ENCODE peak calls at places on chromosomes 13 and 19, in ten cellular contexts. F is uterus, A is fibroblast of mammary gland, N is psoas muscle, X is fibroblast of the aortic adventitia, B is OCI-LY7, G is transverse colon, K is PC-9, S is cardiac fibroblast, Z is stomach. I is an unnamed sample.

GRCh38 chr13:91313103-91313502 is 34.4 kb upstream of the MIR17HG start:
- DNase-seq in F (no peak), A (peak), N (no peak), X (peak), B (peak), G (no peak), K (no peak), S (peak), Z (no peak), I (peak)

GRCh38 chr13:96779691-96780090 is 214.6 kb downstream of the OXGR1 start:
- DNase-seq in F (no peak), A (peak), N (no peak), X (no peak), B (no peak), G (no peak), K (no peak), S (peak), Z (no peak), I (no peak)

GRCh38 chr19:3275068-3275582 is 50.7 kb downstream of the CELF5 start:
- DNase-seq in F (no peak), A (no peak), N (no peak), X (no peak), B (peak), G (no peak), K (no peak), S (no peak), Z (no peak), I (peak)

GRCh38 chr13:50222569-50223332 is 207.5 kb downstream of the KCNRG start:
- DNase-seq in F (peak), A (peak), N (peak), X (peak), B (no peak), G (peak), K (peak), S (peak), Z (peak), I (peak)

GRCh38 chr13:105334211-105334610 is 1201.3 kb downstream of the EFNB2 start:
- DNase-seq in F (no peak), A (no peak), N (no peak), X (peak), B (no peak), G (no peak), K (no peak), S (peak), Z (no peak), I (no peak)

GRCh38 chr13:20051366-20051765 is 92.8 kb downstream of the ZMYM2 start:
- DNase-seq in F (no peak), A (no peak), N (no peak), X (no peak), B (no peak), G (no peak), K (no peak), S (no peak), Z (no peak), I (no peak)

GRCh38 chr13:77033717-77034302 is 6.9 kb upstream of the FBXL3 start:
- DNase-seq in F (no peak), A (peak), N (no peak), X (peak), B (no peak), G (no peak), K (no peak), S (peak), Z (no peak), I (no peak)

GRCh38 chr19:18418725-18419194 is 438 bp upstream of the SSBP4 start:
- DNase-seq in F (no peak), A (no peak), N (peak), X (peak), B (no peak), G (peak), K (no peak), S (peak), Z (no peak), I (no peak)

GRCh38 chr19:38977445-38978314 is 2.1 kb upstream of the FBXO17 start:
- DNase-seq in F (no peak), A (no peak), N (no peak), X (no peak), B (no peak), G (no peak), K (no peak), S (no peak), Z (no peak), I (peak)

GRCh38 chr13:60335531-60335930 is 61.5 kb upstream of the TDRD3 start:
- DNase-seq in F (no peak), A (peak), N (no peak), X (peak), B (peak), G (no peak), K (no peak), S (peak), Z (no peak), I (no peak)
- TF ChIP-seq CTCF in F (peak), A (peak), N (peak), X (peak), B (peak), G (peak), K (peak), S (peak), Z (no peak), I (peak)

GRCh38 chr13:26878465-26878864 is 117.9 kb upstream of the GPR12 start:
- DNase-seq in F (no peak), A (no peak), N (no peak), X (no peak), B (no peak), G (no peak), K (no peak), S (no peak), Z (no peak), I (no peak)

GRCh38 chr13:26881154-26881553 is 120.6 kb upstream of the GPR12 start:
- DNase-seq in F (no peak), A (peak), N (no peak), X (peak), B (no peak), G (no peak), K (no peak), S (peak), Z (no peak), I (no peak)

GRCh38 chr13:26883613-26884257 is 123.1 kb upstream of the GPR12 start:
- DNase-seq in F (no peak), A (no peak), N (no peak), X (no peak), B (no peak), G (no peak), K (no peak), S (no peak), Z (no peak), I (no peak)

GRCh38 chr13:26882731-26883130 is 122.1 kb upstream of the GPR12 start:
- DNase-seq in F (no peak), A (no peak), N (no peak), X (no peak), B (no peak), G (no peak), K (no peak), S (no peak), Z (no peak), I (peak)

GRCh38 chr13:26880741-26881140 is 120.2 kb upstream of the GPR12 start:
- DNase-seq in F (no peak), A (peak), N (no peak), X (no peak), B (no peak), G (no peak), K (no peak), S (no peak), Z (no peak), I (no peak)
- H3K4me3 ChIP-seq in F (no peak), A (no peak), N (no peak), X (peak), B (no peak), G (no peak), K (no peak), S (no peak), Z (no peak), I (no peak)

GRCh38 chr19:35332817-35333216 is 3.8 kb downstream of the CD22 start:
- DNase-seq in F (no peak), A (no peak), N (no peak), X (no peak), B (peak), G (no peak), K (no peak), S (no peak), Z (no peak), I (peak)
- TF ChIP-seq CTCF in F (no peak), A (no peak), N (no peak), X (no peak), B (peak), G (no peak), K (no peak), S (no peak), Z (no peak), I (no peak)

DNA sequence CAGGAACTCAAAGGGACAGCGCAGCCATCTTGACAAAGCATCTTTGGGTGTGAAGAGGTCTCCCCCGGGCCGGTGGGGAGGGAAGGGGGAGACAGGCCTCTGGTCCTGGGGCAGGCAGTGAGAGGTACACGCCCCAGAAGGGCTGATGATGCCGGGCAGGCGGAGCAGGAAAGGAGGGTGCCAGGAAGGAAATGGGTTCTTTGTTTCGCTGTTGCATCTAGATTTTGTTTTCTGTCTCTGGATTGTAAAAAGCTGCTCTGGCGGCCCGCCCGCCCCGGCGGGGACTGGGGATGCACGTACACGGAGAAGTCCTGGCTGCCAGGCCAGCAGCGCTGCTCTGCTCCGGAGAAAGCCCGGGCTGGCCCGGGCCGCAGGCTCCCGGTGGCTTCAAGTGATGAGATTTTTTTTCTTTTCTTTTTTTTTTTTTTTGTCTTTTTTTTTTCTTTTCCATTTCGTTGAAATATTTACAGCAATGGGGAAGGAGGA is 13.2 kb upstream of the ASF1B start:
- DNase-seq in F (peak), A (peak), N (peak), X (peak), B (no peak), G (peak), K (no peak), S (peak), Z (peak), I (peak)
- H3K4me3 ChIP-seq in F (no peak), A (peak), N (peak), X (peak), B (no peak), G (peak), K (no peak), S (no peak), Z (peak), I (no peak)

GRCh38 chr19:4619668-4620294 is 19.5 kb upstream of the TNFAIP8L1 start:
- DNase-seq in F (no peak), A (no peak), N (no peak), X (no peak), B (no peak), G (no peak), K (no peak), S (no peak), Z (no peak), I (no peak)

GRCh38 chr19:4622695-4623421 is 16.5 kb upstream of the TNFAIP8L1 start:
- DNase-seq in F (no peak), A (no peak), N (no peak), X (peak), B (no peak), G (no peak), K (no peak), S (no peak), Z (no peak), I (no peak)

GRCh38 chr19:4624301-4624700 is 15.0 kb upstream of the TNFAIP8L1 start:
- DNase-seq in F (no peak), A (no peak), N (no peak), X (no peak), B (no peak), G (no peak), K (no peak), S (no peak), Z (no peak), I (no peak)

GRCh38 chr19:4620675-4621074 is 18.6 kb upstream of the TNFAIP8L1 start:
- DNase-seq in F (no peak), A (no peak), N (no peak), X (no peak), B (no peak), G (no peak), K (no peak), S (no peak), Z (no peak), I (no peak)

DNA sequence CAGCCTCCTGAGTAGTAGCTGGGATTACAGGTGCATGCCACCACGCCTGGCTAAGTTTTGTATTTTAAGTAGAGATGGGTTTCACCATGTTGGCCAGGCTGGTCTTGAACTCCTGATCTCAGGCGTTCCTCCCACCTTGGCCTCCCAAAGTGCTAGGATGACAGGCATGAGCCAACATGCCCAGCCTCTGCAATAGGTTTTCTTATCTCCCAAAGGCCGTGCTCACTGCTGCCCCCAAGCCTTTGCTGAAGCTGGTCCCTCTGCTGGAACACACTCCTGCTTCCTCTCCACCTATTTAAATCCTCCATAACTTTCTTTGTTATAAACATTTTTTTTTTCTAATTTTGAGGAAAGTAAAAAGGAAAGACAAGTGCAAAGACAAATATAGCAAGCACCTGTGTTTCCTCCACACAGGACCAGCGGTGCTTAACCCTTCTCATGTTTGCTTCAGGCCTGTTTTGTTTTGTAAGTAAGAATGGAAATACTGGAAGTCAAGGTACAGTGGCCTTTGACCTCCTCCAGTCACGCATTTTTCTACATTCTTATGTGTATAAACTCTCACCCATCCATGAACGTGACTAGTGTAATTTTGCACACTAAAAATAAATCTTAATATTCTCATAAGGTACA is 14.5 kb upstream of the TNFAIP8L1 start:
- DNase-seq in F (no peak), A (no peak), N (no peak), X (peak), B (no peak), G (no peak), K (no peak), S (no peak), Z (no peak), I (peak)
- TF ChIP-seq CTCF in F (no peak), A (peak), N (peak), X (peak), B (peak), G (no peak), K (peak), S (peak), Z (no peak), I (peak)

DNA sequence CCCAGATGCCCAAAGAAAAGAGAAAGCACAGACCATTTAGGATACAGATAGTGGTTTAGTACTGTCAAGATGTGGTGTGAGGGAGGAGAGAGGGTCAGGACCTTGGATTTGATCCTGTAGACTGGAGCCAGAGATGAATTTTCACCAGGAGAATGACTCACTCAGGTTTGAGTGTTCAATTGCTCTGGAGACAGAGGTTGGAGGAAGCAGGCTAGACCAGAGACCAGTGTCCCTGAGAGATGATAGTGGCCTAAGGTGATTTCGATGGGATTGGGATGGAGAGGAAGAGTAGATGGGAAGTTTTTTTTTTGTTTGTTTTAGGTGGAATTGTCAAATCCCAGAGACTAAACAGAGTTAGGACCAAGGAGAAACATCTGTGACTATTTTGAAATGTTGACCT is 2.3 kb downstream of the CEBPG start:
- DNase-seq in F (peak), A (peak), N (no peak), X (peak), B (no peak), G (no peak), K (no peak), S (peak), Z (no peak), I (no peak)
- H3K4me3 ChIP-seq in F (no peak), A (no peak), N (peak), X (peak), B (peak), G (no peak), K (peak), S (no peak), Z (no peak), I (no peak)

I was measured in GM12865.